ENCODE peak calls at places on chromosome 6, in five cellular contexts. O is brain microvascular endothelial cell; T is epithelial cell of esophagus; Z is stimulated activated CD4-positive, alpha-beta T cell treated with anti-CD3 and anti-CD28 coated beads, Interleukin-4, amount 100 ng/mL, for 1 hour; J is SK-N-SH. L is an unnamed sample.

GRCh38 chr6:158353851-158354508 is 41.7 kb downstream of the TULP4 start:
- DNase-seq in T (peak; percentile 75), Z (no peak), J (no peak), O (peak; percentile 23), L (no peak)

GRCh38 chr6:11972806-11973205 is 39.3 kb upstream of the HIVEP1 start:
- DNase-seq in Z (no peak), T (peak; percentile 14), J (no peak), O (no peak), L (no peak)

GRCh38 chr6:34018026-34018425 is 127.9 kb downstream of the GRM4 start:
- DNase-seq in O (no peak), J (no peak), Z (no peak), T (no peak), L (no peak)

GRCh38 chr6:170075659-170076223 is 215.1 kb downstream of the DLL1 start:
- DNase-seq in O (no peak), J (peak; percentile 12), Z (no peak), T (no peak), L (no peak)

GRCh38 chr6:50847890-50848594 is 29.4 kb downstream of the TFAP2B start:
- DNase-seq in J (no peak), T (no peak), O (no peak), Z (no peak), L (no peak)

GRCh38 chr6:56241106-56241812 is 6.1 kb downstream of the COL21A1 start:
- DNase-seq in T (no peak), J (no peak), Z (no peak), O (no peak), L (no peak)

GRCh38 chr6:26553739-26554668 is 15.8 kb downstream of the HMGN4 start:
- DNase-seq in J (no peak), T (peak; percentile 91), Z (peak; percentile 82), O (peak; percentile 93), L (peak; percentile 84)

GRCh38 chr6:32837651-32838113 is 857 bp downstream of the TAP2 start:
- DNase-seq in J (no peak), Z (no peak), T (peak; percentile 91), O (no peak), L (no peak)

GRCh38 chr6:69705954-69706353 is 90.9 kb downstream of the LMBRD1 start:
- DNase-seq in Z (no peak), J (no peak), T (no peak), O (no peak), L (peak; percentile 7)

GRCh38 chr6:107460074-107460631 is 789 bp upstream of the PDSS2 start:
- DNase-seq in Z (no peak), T (peak; percentile 14), O (no peak), J (no peak), L (no peak)

GRCh38 chr6:88426005-88426404 is 259.9 kb upstream of the CNR1 start:
- DNase-seq in Z (no peak), T (no peak), J (no peak), O (no peak), L (no peak)

GRCh38 chr6:22227824-22228610 is 68.8 kb downstream of the PRL start:
- DNase-seq in O (no peak), T (no peak), J (no peak), Z (no peak), L (no peak)

GRCh38 chr6:75098709-75099108 is 107.1 kb downstream of the COL12A1 start:
- DNase-seq in J (no peak), T (peak; percentile 80), Z (no peak), O (peak; percentile 98), L (no peak)

GRCh38 chr6:169158182-169158573 is 95.5 kb downstream of the THBS2 start:
- DNase-seq in T (no peak), O (peak; percentile 47), Z (no peak), J (peak; percentile 24), L (no peak)

GRCh38 chr6:134093007-134093573 is 40.7 kb upstream of the SLC2A12 start:
- DNase-seq in Z (no peak), T (no peak), O (no peak), J (no peak), L (no peak)

GRCh38 chr6:11830105-11830504 is 51.5 kb upstream of the ADTRP start:
- DNase-seq in O (no peak), T (no peak), Z (no peak), J (no peak), L (no peak)

GRCh38 chr6:151400473-151400872 is 9.1 kb upstream of the ZBTB2 start:
- DNase-seq in J (no peak), O (peak; percentile 47), T (peak; percentile 13), Z (no peak), L (no peak)

GRCh38 chr6:39274471-39274870 is 39.7 kb downstream of the KCNK17 start:
- DNase-seq in Z (no peak), J (no peak), O (no peak), T (no peak), L (no peak)

GRCh38 chr6:97440590-97441176 is 157.7 kb upstream of the MMS22L start:
- DNase-seq in T (peak; percentile 18), J (peak; percentile 60), Z (no peak), O (peak; percentile 42), L (peak; percentile 87)

GRCh38 chr6:82741325-82741995 is 324.2 kb downstream of the UBE3D start:
- DNase-seq in O (no peak), J (no peak), T (no peak), Z (no peak), L (no peak)

GRCh38 chr6:37459981-37460800 is 27.2 kb downstream of the CMTR1 start:
- DNase-seq in O (no peak), T (no peak), Z (no peak), J (peak; percentile 84), L (peak; percentile 84)

GRCh38 chr6:24125980-24126379 is at the start of gene NRSN1:
- DNase-seq in Z (no peak), O (no peak), J (peak; percentile 92), T (peak; percentile 24), L (peak; percentile 80)

GRCh38 chr6:14925627-14926026 is 320.2 kb upstream of the JARID2 start:
- DNase-seq in Z (no peak), T (peak; percentile 47), J (no peak), O (peak; percentile 20), L (no peak)

L was measured in SK-N-DZ.